ENCODE peak calls at places on chromosomes 12 and 14, in seven cellular contexts. One of them, this sample, is unnamed.

GRCh38 chr12:104370989-104371870 is 67.7 kb downstream of the EID3 start:
- DNase-seq in stimulated activated CD4-positive, alpha-beta T cell treated with anti-CD3 and anti-CD28 coated beads, Interleukin-2, amount 100 ng/mL, for 48 hours: no peak
- DNase-seq in fibroblast of the conjunctiva: no peak
- DNase-seq in KG1: no peak
- DNase-seq in AG09309: no peak
- DNase-seq in nephron progenitor cell: no peak
- DNase-seq in occipital lobe: no peak
- DNase-seq in this sample: peak

GRCh38 chr12:131468206-131468605 is 242.7 kb upstream of the SFSWAP start:
- DNase-seq in occipital lobe: no peak
- DNase-seq in fibroblast of the conjunctiva: no peak
- DNase-seq in stimulated activated CD4-positive, alpha-beta T cell treated with anti-CD3 and anti-CD28 coated beads, Interleukin-2, amount 100 ng/mL, for 48 hours: no peak
- DNase-seq in KG1: no peak
- DNase-seq in nephron progenitor cell: no peak
- DNase-seq in AG09309: no peak
- DNase-seq in this sample: no peak

GRCh38 chr12:71972441-71973074 is 33.9 kb downstream of the TPH2 start:
- DNase-seq in AG09309: no peak
- DNase-seq in fibroblast of the conjunctiva: no peak
- DNase-seq in stimulated activated CD4-positive, alpha-beta T cell treated with anti-CD3 and anti-CD28 coated beads, Interleukin-2, amount 100 ng/mL, for 48 hours: no peak
- DNase-seq in nephron progenitor cell: no peak
- DNase-seq in occipital lobe: no peak
- DNase-seq in KG1: no peak
- DNase-seq in this sample: no peak

GRCh38 chr14:50001146-50001998 is 108.5 kb downstream of the ARF6 start:
- DNase-seq in AG09309: peak
- DNase-seq in nephron progenitor cell: no peak
- DNase-seq in KG1: no peak
- DNase-seq in occipital lobe: no peak
- DNase-seq in stimulated activated CD4-positive, alpha-beta T cell treated with anti-CD3 and anti-CD28 coated beads, Interleukin-2, amount 100 ng/mL, for 48 hours: peak
- DNase-seq in fibroblast of the conjunctiva: no peak
- DNase-seq in this sample: no peak

GRCh38 chr14:97301931-97302559 is 504.9 kb downstream of the VRK1 start:
- DNase-seq in nephron progenitor cell: no peak
- DNase-seq in fibroblast of the conjunctiva: no peak
- DNase-seq in KG1: no peak
- DNase-seq in AG09309: no peak
- DNase-seq in stimulated activated CD4-positive, alpha-beta T cell treated with anti-CD3 and anti-CD28 coated beads, Interleukin-2, amount 100 ng/mL, for 48 hours: no peak
- DNase-seq in occipital lobe: no peak
- DNase-seq in this sample: peak

GRCh38 chr14:22432348-22432976 is 156.6 kb downstream of the DAD1 start:
- DNase-seq in occipital lobe: no peak
- DNase-seq in fibroblast of the conjunctiva: peak
- DNase-seq in stimulated activated CD4-positive, alpha-beta T cell treated with anti-CD3 and anti-CD28 coated beads, Interleukin-2, amount 100 ng/mL, for 48 hours: no peak
- DNase-seq in nephron progenitor cell: no peak
- DNase-seq in AG09309: peak
- DNase-seq in KG1: peak
- DNase-seq in this sample: no peak

GRCh38 chr12:57272337-57273151 is 21.6 kb upstream of the STAC3 start:
- DNase-seq in fibroblast of the conjunctiva: no peak
- DNase-seq in nephron progenitor cell: no peak
- DNase-seq in stimulated activated CD4-positive, alpha-beta T cell treated with anti-CD3 and anti-CD28 coated beads, Interleukin-2, amount 100 ng/mL, for 48 hours: no peak
- DNase-seq in KG1: no peak
- DNase-seq in AG09309: no peak
- DNase-seq in occipital lobe: no peak
- DNase-seq in this sample: no peak

GRCh38 chr14:67575684-67576083 is 24.4 kb downstream of the PIGH start:
- DNase-seq in nephron progenitor cell: no peak
- DNase-seq in occipital lobe: no peak
- DNase-seq in fibroblast of the conjunctiva: no peak
- DNase-seq in KG1: no peak
- DNase-seq in stimulated activated CD4-positive, alpha-beta T cell treated with anti-CD3 and anti-CD28 coated beads, Interleukin-2, amount 100 ng/mL, for 48 hours: no peak
- DNase-seq in AG09309: no peak
- DNase-seq in this sample: no peak

GRCh38 chr12:59928416-59928815 is 332.6 kb downstream of the SLC16A7 start:
- DNase-seq in KG1: no peak
- DNase-seq in AG09309: no peak
- DNase-seq in fibroblast of the conjunctiva: no peak
- DNase-seq in stimulated activated CD4-positive, alpha-beta T cell treated with anti-CD3 and anti-CD28 coated beads, Interleukin-2, amount 100 ng/mL, for 48 hours: no peak
- DNase-seq in occipital lobe: no peak
- DNase-seq in nephron progenitor cell: no peak
- DNase-seq in this sample: no peak

GRCh38 chr14:102825307-102826095 is 48.3 kb downstream of the TRAF3 start:
- DNase-seq in AG09309: no peak
- DNase-seq in fibroblast of the conjunctiva: no peak
- DNase-seq in stimulated activated CD4-positive, alpha-beta T cell treated with anti-CD3 and anti-CD28 coated beads, Interleukin-2, amount 100 ng/mL, for 48 hours: no peak
- DNase-seq in occipital lobe: no peak
- DNase-seq in nephron progenitor cell: no peak
- DNase-seq in KG1: no peak
- DNase-seq in this sample: no peak

GRCh38 chr12:52835271-52836041 is 1.3 kb upstream of the KRT79 start:
- DNase-seq in nephron progenitor cell: no peak
- DNase-seq in stimulated activated CD4-positive, alpha-beta T cell treated with anti-CD3 and anti-CD28 coated beads, Interleukin-2, amount 100 ng/mL, for 48 hours: no peak
- DNase-seq in AG09309: no peak
- DNase-seq in KG1: no peak
- DNase-seq in occipital lobe: no peak
- DNase-seq in fibroblast of the conjunctiva: no peak
- DNase-seq in this sample: no peak

GRCh38 chr12:65839027-65839426 is 14.7 kb downstream of the HMGA2 start:
- DNase-seq in AG09309: no peak
- DNase-seq in nephron progenitor cell: no peak
- DNase-seq in KG1: no peak
- DNase-seq in stimulated activated CD4-positive, alpha-beta T cell treated with anti-CD3 and anti-CD28 coated beads, Interleukin-2, amount 100 ng/mL, for 48 hours: no peak
- DNase-seq in occipital lobe: no peak
- DNase-seq in fibroblast of the conjunctiva: no peak
- DNase-seq in this sample: no peak

GRCh38 chr12:72346331-72346944 is 74.3 kb downstream of the TRHDE start:
- DNase-seq in nephron progenitor cell: peak
- DNase-seq in KG1: peak
- DNase-seq in AG09309: peak
- DNase-seq in stimulated activated CD4-positive, alpha-beta T cell treated with anti-CD3 and anti-CD28 coated beads, Interleukin-2, amount 100 ng/mL, for 48 hours: peak
- DNase-seq in fibroblast of the conjunctiva: peak
- DNase-seq in occipital lobe: peak
- DNase-seq in this sample: peak

GRCh38 chr14:100539319-100539645 is 47.9 kb downstream of the BEGAIN start:
- DNase-seq in KG1: no peak
- DNase-seq in occipital lobe: no peak
- DNase-seq in fibroblast of the conjunctiva: no peak
- DNase-seq in nephron progenitor cell: peak
- DNase-seq in stimulated activated CD4-positive, alpha-beta T cell treated with anti-CD3 and anti-CD28 coated beads, Interleukin-2, amount 100 ng/mL, for 48 hours: no peak
- DNase-seq in AG09309: no peak
- DNase-seq in this sample: no peak

GRCh38 chr12:106481246-106481645 is 101.6 kb upstream of the RFX4 start:
- DNase-seq in occipital lobe: no peak
- DNase-seq in nephron progenitor cell: no peak
- DNase-seq in stimulated activated CD4-positive, alpha-beta T cell treated with anti-CD3 and anti-CD28 coated beads, Interleukin-2, amount 100 ng/mL, for 48 hours: no peak
- DNase-seq in AG09309: no peak
- DNase-seq in fibroblast of the conjunctiva: no peak
- DNase-seq in KG1: no peak
- DNase-seq in this sample: no peak

GRCh38 chr12:10153271-10154144 is 18.4 kb downstream of the OLR1 start:
- DNase-seq in occipital lobe: peak
- DNase-seq in KG1: peak
- DNase-seq in AG09309: peak
- DNase-seq in fibroblast of the conjunctiva: peak
- DNase-seq in nephron progenitor cell: peak
- DNase-seq in stimulated activated CD4-positive, alpha-beta T cell treated with anti-CD3 and anti-CD28 coated beads, Interleukin-2, amount 100 ng/mL, for 48 hours: peak
- DNase-seq in this sample: peak

GRCh38 chr12:107331471-107331870 is 238.1 kb upstream of the CRY1 start:
- DNase-seq in occipital lobe: no peak
- DNase-seq in nephron progenitor cell: no peak
- DNase-seq in stimulated activated CD4-positive, alpha-beta T cell treated with anti-CD3 and anti-CD28 coated beads, Interleukin-2, amount 100 ng/mL, for 48 hours: no peak
- DNase-seq in KG1: no peak
- DNase-seq in AG09309: no peak
- DNase-seq in fibroblast of the conjunctiva: no peak
- DNase-seq in this sample: no peak